ENCODE peak calls at places on chromosomes 1 and 21, in four cellular contexts. O is suprapubic skin, G is cardiac fibroblast, N is GM23248. H is an unnamed sample.

GRCh38 chr1:98677288-98677687 is 15.8 kb downstream of the SNX7 start:
- DNase-seq in O (no peak), G (no peak), N (peak), H (peak)

GRCh38 chr1:71054281-71054731 is 6.7 kb upstream of the PTGER3 start:
- DNase-seq in O (peak), G (no peak), N (no peak), H (no peak)

GRCh38 chr1:48817505-48818114 is 40.9 kb upstream of the BEND5 start:
- DNase-seq in O (no peak), G (peak), N (peak), H (peak)

GRCh38 chr21:31903896-31904295 is 31.1 kb downstream of the HUNK start:
- DNase-seq in O (no peak), G (no peak), N (no peak), H (no peak)

GRCh38 chr1:58789322-58789856 is 5.5 kb upstream of the JUN start:
- DNase-seq in O (no peak), G (no peak), N (no peak), H (peak)

GRCh38 chr1:2255420-2256369 is 27.6 kb downstream of the SKI start:
- DNase-seq in O (no peak), G (peak), N (peak), H (peak)

GRCh38 chr1:176820292-176821056 is 344.0 kb downstream of the ASTN1 start:
- DNase-seq in O (no peak), G (no peak), N (peak), H (no peak)

GRCh38 chr1:198220428-198220827 is 63.6 kb downstream of the NEK7 start:
- DNase-seq in O (no peak), G (peak), N (peak), H (peak)

GRCh38 chr21:32257952-32258785 is 20.7 kb downstream of the MIS18A start:
- DNase-seq in O (no peak), G (peak), N (peak), H (peak)

GRCh38 chr1:165173409-165173808 is 183.1 kb downstream of the LMX1A start:
- DNase-seq in O (no peak), G (no peak), N (no peak), H (peak)

GRCh38 chr1:226406401-226406881 is 1.5 kb downstream of the PARP1 start:
- DNase-seq in O (no peak), G (no peak), N (peak), H (peak)

GRCh38 chr1:244971524-244972216 is 107.3 kb upstream of the HNRNPU start:
- DNase-seq in O (no peak), G (no peak), N (peak), H (no peak)

GRCh38 chr1:9444532-9444931 is 94.7 kb upstream of the SLC25A33 start:
- DNase-seq in O (no peak), G (no peak), N (no peak), H (peak)

GRCh38 chr1:162632234-162632666 is at the start of gene DDR2:
- DNase-seq in O (peak), G (peak), N (peak), H (no peak)

GRCh38 chr1:146019225-146020057 is 2.1 kb downstream of the HJV start:
- DNase-seq in O (peak), G (no peak), N (no peak), H (no peak)

GRCh38 chr1:85898861-85899260 is 190.6 kb upstream of the ZNHIT6 start:
- DNase-seq in O (no peak), G (no peak), N (peak), H (no peak)

GRCh38 chr21:39182016-39182415 is 1.2 kb downstream of the PSMG1 start:
- DNase-seq in O (no peak), G (no peak), N (peak), H (no peak)

GRCh38 chr1:1085911-1086841 is 12.1 kb upstream of the RNF223 start:
- DNase-seq in O (no peak), G (no peak), N (no peak), H (no peak)

GRCh38 chr1:51088474-51088873 is 13.6 kb upstream of the C1orf185 start:
- DNase-seq in O (no peak), G (peak), N (peak), H (peak)

GRCh38 chr1:112172294-112172882 is 182.9 kb upstream of the KCND3 start:
- DNase-seq in O (no peak), G (peak), N (peak), H (peak)

GRCh38 chr1:17155257-17155895 is 36.1 kb upstream of the PADI2 start:
- DNase-seq in O (peak), G (peak), N (no peak), H (no peak)

GRCh38 chr1:43253876-43254275 is 15.9 kb upstream of the TMEM125 start:
- DNase-seq in O (no peak), G (no peak), N (no peak), H (no peak)

GRCh38 chr1:206469933-206470691 is at the start of gene IKBKE:
- DNase-seq in O (no peak), G (peak), N (peak), H (peak)

GRCh38 chr1:205976708-205977107 is 26.5 kb downstream of the RAB7B start:
- DNase-seq in O (no peak), G (peak), N (peak), H (peak)

GRCh38 chr1:54461731-54462596 is 55.8 kb upstream of the SSBP3 start:
- DNase-seq in O (peak), G (no peak), N (no peak), H (no peak)

GRCh38 chr1:115609021-115609420 is 32.7 kb upstream of the VANGL1 start:
- DNase-seq in O (no peak), G (no peak), N (no peak), H (peak)

GRCh38 chr1:157724537-157725213 is 24.1 kb upstream of the FCRL3 start:
- DNase-seq in O (no peak), G (no peak), N (no peak), H (no peak)

GRCh38 chr1:84164156-84164555 is 20.1 kb downstream of the PRKACB start:
- DNase-seq in O (no peak), G (peak), N (peak), H (no peak)

GRCh38 chr1:167148388-167148787 is 54.5 kb downstream of the STYXL2 start:
- DNase-seq in O (no peak), G (no peak), N (no peak), H (no peak)

GRCh38 chr1:192573499-192573898 is 2.1 kb upstream of the RGS1 start:
- DNase-seq in O (no peak), G (no peak), N (peak), H (peak)

GRCh38 chr1:109466440-109467300 is at the start of gene SYPL2:
- DNase-seq in O (no peak), G (peak), N (peak), H (no peak)

GRCh38 chr1:10074059-10074854 is 41.5 kb downstream of the UBE4B start:
- DNase-seq in O (no peak), G (peak), N (peak), H (peak)

GRCh38 chr1:57172040-57172439 is 206.2 kb upstream of the C8B start:
- DNase-seq in O (no peak), G (no peak), N (no peak), H (no peak)
- H3K4me3 ChIP-seq in O (no peak), G (no peak), N (no peak), H (no peak)

GRCh38 chr1:160641323-160642280 is 5.2 kb downstream of the SLAMF1 start:
- DNase-seq in O (no peak), G (no peak), N (no peak), H (no peak)
- H3K4me3 ChIP-seq in O (no peak), G (no peak), N (no peak), H (no peak)

GRCh38 chr1:22636369-22636768 is at the start of gene C1QA:
- DNase-seq in O (no peak), G (no peak), N (no peak), H (no peak)
- H3K4me3 ChIP-seq in O (peak), G (no peak), N (no peak), H (no peak)

GRCh38 chr1:36400514-36400824 is 2.8 kb upstream of the LSM10 start:
- DNase-seq in O (no peak), G (no peak), N (no peak), H (no peak)
- H3K4me3 ChIP-seq in O (peak), G (no peak), N (peak), H (no peak)

DNA sequence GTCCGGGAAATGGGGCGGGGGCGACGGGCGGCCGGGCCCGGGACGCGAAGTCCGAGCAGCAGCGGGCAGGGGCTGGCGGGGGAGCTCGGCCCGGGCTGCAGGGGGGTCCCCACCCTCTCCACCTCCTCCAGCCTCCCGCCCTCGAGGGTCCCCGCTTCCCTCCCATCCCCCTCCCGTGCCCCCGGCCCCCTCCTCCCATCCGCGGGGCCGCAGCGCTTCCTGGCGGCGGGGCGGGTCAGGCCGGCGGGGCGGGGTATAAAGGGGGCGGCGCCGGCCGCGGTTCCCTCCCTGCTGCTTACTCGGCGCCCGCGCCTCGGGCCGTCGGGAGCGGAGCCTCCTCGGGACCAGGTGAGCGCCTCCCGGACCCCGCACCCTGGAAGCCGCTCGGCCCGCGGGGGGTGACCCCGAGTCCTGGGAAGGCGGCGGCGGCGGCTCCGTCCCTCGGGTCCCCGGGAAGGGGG is at the start of gene COL6A2:
- DNase-seq in O (peak), G (peak), N (peak), H (no peak)
- H3K4me3 ChIP-seq in O (peak), G (peak), N (peak), H (no peak)

H was measured in epithelial cell of esophagus.